ENCODE peak calls at places on chromosome 20, in six cellular contexts. B is stomach; H is activated naive CD8-positive, alpha-beta T cell treated with anti-CD3 and anti-CD28 coated beads, Interleukin-2, amount 50 U/mL, for 24 hours; C is occipital lobe; W is stimulated activated CD8-positive, alpha-beta memory T cell treated with anti-CD3 and anti-CD28 coated beads, Interleukin-4, amount 100 ng/mL, for 1 hour; O is SW480. L is an unnamed sample.

GRCh38 chr20:34516874-34517542 is 786 bp downstream of the DYNLRB1 start:
- DNase-seq in C (peak; percentile 42), B (no peak), O (no peak), H (peak; percentile 53), W (no peak), L (no peak)

GRCh38 chr20:2402271-2402980 is 21.7 kb downstream of the TGM6 start:
- DNase-seq in C (no peak), O (peak; percentile 47), B (no peak), H (no peak), W (no peak), L (no peak)

GRCh38 chr20:9241232-9241692 is 172.4 kb downstream of the PLCB4 start:
- DNase-seq in H (no peak), W (no peak), O (peak; percentile 90), C (no peak), B (no peak), L (no peak)

GRCh38 chr20:13684566-13685222 is 46.0 kb upstream of the TASP1 start:
- DNase-seq in C (no peak), H (no peak), O (no peak), W (no peak), B (no peak), L (no peak)

GRCh38 chr20:37907677-37908397 is 4.9 kb downstream of the VSTM2L start:
- DNase-seq in B (no peak), O (no peak), W (no peak), H (no peak), C (no peak), L (peak; percentile 82)

GRCh38 chr20:50991076-50991475 is 31.8 kb downstream of the KCNG1 start:
- DNase-seq in O (no peak), H (no peak), W (no peak), B (no peak), C (no peak), L (no peak)

GRCh38 chr20:32227744-32228688 is 20.3 kb downstream of the POFUT1 start:
- DNase-seq in B (peak; percentile 69), O (peak; percentile 98), C (no peak), H (no peak), W (no peak), L (no peak)

GRCh38 chr20:22797103-22797502 is 212.7 kb upstream of the FOXA2 start:
- DNase-seq in C (no peak), B (no peak), W (no peak), O (peak; percentile 55), H (no peak), L (no peak)